ENCODE peak calls at places on chromosomes 13 and 19, in five cellular contexts. One of them, this sample, is unnamed. For H3K36me3 and H3K27me3, the result is how much of the 10 kb centered on the place peaks cover.

GRCh38 chr13:22198656-22199217 is 527.9 kb downstream of the FGF9 start:
- DNase-seq in HepG2: no peak
- DNase-seq in MG63: peak
- DNase-seq in A673: no peak
- DNase-seq in H1: no peak
- DNase-seq in this sample: no peak

GRCh38 chr19:11377756-11378155 is 3.3 kb downstream of the SWSAP1 start:
- DNase-seq in HepG2: no peak
- DNase-seq in MG63: no peak
- DNase-seq in A673: no peak
- DNase-seq in H1: no peak
- DNase-seq in this sample: no peak

GRCh38 chr13:33352023-33352422 is 66.5 kb upstream of the STARD13 start:
- DNase-seq in HepG2: peak
- DNase-seq in MG63: no peak
- DNase-seq in A673: peak
- DNase-seq in H1: no peak
- DNase-seq in this sample: peak

GRCh38 chr19:1001538-1002166 is 1.4 kb downstream of the GRIN3B start:
- DNase-seq in HepG2: no peak
- DNase-seq in MG63: no peak
- DNase-seq in A673: peak
- DNase-seq in H1: peak
- DNase-seq in this sample: peak

GRCh38 chr19:6887326-6887725 is at the start of gene ADGRE1:
- DNase-seq in HepG2: no peak
- DNase-seq in MG63: no peak
- DNase-seq in A673: no peak
- DNase-seq in H1: no peak
- DNase-seq in this sample: no peak

GRCh38 chr19:35179830-35180229 is 25.3 kb downstream of the FXYD5 start:
- DNase-seq in HepG2: no peak
- DNase-seq in MG63: no peak
- DNase-seq in A673: no peak
- DNase-seq in H1: no peak
- DNase-seq in this sample: no peak

GRCh38 chr13:44063467-44063866 is 183.8 kb downstream of the LACC1 start:
- DNase-seq in HepG2: no peak
- DNase-seq in MG63: no peak
- DNase-seq in A673: no peak
- DNase-seq in H1: no peak
- DNase-seq in this sample: no peak

GRCh38 chr19:17872251-17873001 is 681 bp downstream of the SLC5A5 start:
- DNase-seq in HepG2: no peak
- DNase-seq in MG63: no peak
- DNase-seq in A673: no peak
- DNase-seq in H1: peak
- DNase-seq in this sample: no peak

GRCh38 chr13:54768214-54768613 is 1739.6 kb downstream of the OLFM4 start:
- DNase-seq in HepG2: no peak
- DNase-seq in MG63: no peak
- DNase-seq in A673: no peak
- DNase-seq in H1: no peak
- DNase-seq in this sample: no peak

GRCh38 chr13:79988573-79988972 is 352.4 kb downstream of the SPRY2 start:
- DNase-seq in HepG2: no peak
- DNase-seq in MG63: peak
- DNase-seq in A673: no peak
- DNase-seq in H1: no peak
- DNase-seq in this sample: peak

GRCh38 chr19:5355076-5355475 is 14.5 kb upstream of the PTPRS start:
- DNase-seq in HepG2: no peak
- DNase-seq in MG63: no peak
- DNase-seq in A673: no peak
- DNase-seq in H1: no peak
- DNase-seq in this sample: no peak

GRCh38 chr19:574658-575526 is 2.5 kb downstream of the BSG start:
- DNase-seq in HepG2: peak
- DNase-seq in MG63: no peak
- DNase-seq in A673: no peak
- DNase-seq in H1: no peak
- DNase-seq in this sample: peak

GRCh38 chr13:22076658-22077057 is 405.8 kb downstream of the FGF9 start:
- DNase-seq in HepG2: no peak
- DNase-seq in MG63: no peak
- DNase-seq in A673: no peak
- DNase-seq in H1: no peak
- DNase-seq in this sample: peak

GRCh38 chr19:4065430-4066175 is 1.1 kb downstream of the ZBTB7A start:
- DNase-seq in HepG2: peak
- DNase-seq in MG63: peak
- DNase-seq in A673: peak
- DNase-seq in H1: peak
- DNase-seq in this sample: peak

GRCh38 chr13:93915269-93915809 is 564.1 kb downstream of the DCT start:
- DNase-seq in HepG2: no peak
- DNase-seq in MG63: no peak
- DNase-seq in A673: no peak
- DNase-seq in H1: no peak
- DNase-seq in this sample: no peak

GRCh38 chr13:99390601-99391000 is 83.4 kb upstream of the GPR183 start:
- DNase-seq in HepG2: no peak
- DNase-seq in MG63: no peak
- DNase-seq in A673: no peak
- DNase-seq in H1: no peak
- DNase-seq in this sample: no peak

GRCh38 chr19:49829721-49830120 is 11.6 kb downstream of the MED25 start:
- DNase-seq in HepG2: no peak
- DNase-seq in MG63: no peak
- DNase-seq in A673: no peak
- DNase-seq in H1: no peak
- DNase-seq in this sample: no peak

GRCh38 chr19:49832556-49832955 is 14.5 kb downstream of the MED25 start:
- DNase-seq in HepG2: no peak
- DNase-seq in MG63: no peak
- DNase-seq in A673: no peak
- DNase-seq in H1: no peak
- DNase-seq in this sample: no peak

GRCh38 chr19:49833594-49833993 is 15.5 kb downstream of the MED25 start:
- DNase-seq in HepG2: no peak
- DNase-seq in MG63: no peak
- DNase-seq in A673: no peak
- DNase-seq in H1: no peak
- DNase-seq in this sample: no peak

GRCh38 chr19:49830766-49831165 is 12.7 kb downstream of the MED25 start:
- DNase-seq in HepG2: no peak
- DNase-seq in MG63: no peak
- DNase-seq in A673: no peak
- DNase-seq in H1: no peak
- DNase-seq in this sample: no peak

GRCh38 chr19:49831592-49831991 is 13.5 kb downstream of the MED25 start:
- DNase-seq in HepG2: no peak
- DNase-seq in MG63: no peak
- DNase-seq in A673: no peak
- DNase-seq in H1: no peak
- DNase-seq in this sample: no peak
- H3K36me3 ChIP-seq in HepG2: half or more
- H3K36me3 ChIP-seq in MG63: half or more
- H3K36me3 ChIP-seq in A673: half or more
- H3K36me3 ChIP-seq in H1: under half
- H3K36me3 ChIP-seq in this sample: under half

DNA sequence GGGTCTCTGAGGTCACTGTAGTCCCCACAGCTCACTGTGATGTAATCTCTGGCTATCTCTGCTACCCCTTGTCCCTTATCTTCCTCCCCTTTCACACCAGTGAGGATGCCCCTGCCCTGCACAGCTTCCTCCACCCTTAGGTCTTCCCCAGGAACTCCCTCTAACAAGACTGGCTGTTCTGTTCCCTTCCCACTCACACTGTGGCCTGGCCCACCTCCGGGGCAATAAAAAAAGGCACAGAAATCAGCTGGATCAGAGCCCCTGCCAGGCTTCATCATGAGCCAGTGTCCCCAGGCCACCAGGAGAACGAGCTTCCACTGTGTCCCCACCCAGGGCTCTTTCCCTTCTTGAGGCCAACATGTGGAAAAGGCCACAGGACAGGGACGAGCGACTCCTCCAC is 4.6 kb downstream of the CEACAM3 start:
- DNase-seq in HepG2: no peak
- DNase-seq in MG63: no peak
- DNase-seq in A673: no peak
- DNase-seq in H1: no peak
- DNase-seq in this sample: no peak
- H3K27me3 ChIP-seq in HepG2: under half
- H3K27me3 ChIP-seq in MG63: under half
- H3K27me3 ChIP-seq in A673: under half
- H3K27me3 ChIP-seq in H1: under half
- H3K27me3 ChIP-seq in this sample: under half

GRCh38 chr19:7910321-7911161 is 4.1 kb upstream of the TGFBR3L start:
- DNase-seq in HepG2: no peak
- DNase-seq in MG63: no peak
- DNase-seq in A673: no peak
- DNase-seq in H1: no peak
- DNase-seq in this sample: no peak
- H3K36me3 ChIP-seq in HepG2: under half
- H3K36me3 ChIP-seq in MG63: half or more
- H3K36me3 ChIP-seq in A673: under half
- H3K36me3 ChIP-seq in H1: under half
- H3K36me3 ChIP-seq in this sample: under half

GRCh38 chr19:29533578-29534544 is 8.1 kb downstream of the VSTM2B start:
- DNase-seq in HepG2: no peak
- DNase-seq in MG63: no peak
- DNase-seq in A673: no peak
- DNase-seq in H1: peak
- DNase-seq in this sample: no peak
- H3K27me3 ChIP-seq in HepG2: under half
- H3K27me3 ChIP-seq in MG63: under half
- H3K27me3 ChIP-seq in A673: under half
- H3K27me3 ChIP-seq in H1: under half
- H3K27me3 ChIP-seq in this sample: under half

GRCh38 chr19:54795763-54796162 is 7.6 kb upstream of the KIR2DL4 start:
- DNase-seq in HepG2: no peak
- DNase-seq in MG63: no peak
- DNase-seq in A673: no peak
- DNase-seq in H1: no peak
- DNase-seq in this sample: no peak
- H3K36me3 ChIP-seq in HepG2: under half
- H3K36me3 ChIP-seq in MG63: under half
- H3K36me3 ChIP-seq in A673: under half
- H3K36me3 ChIP-seq in H1: under half
- H3K36me3 ChIP-seq in this sample: under half

DNA sequence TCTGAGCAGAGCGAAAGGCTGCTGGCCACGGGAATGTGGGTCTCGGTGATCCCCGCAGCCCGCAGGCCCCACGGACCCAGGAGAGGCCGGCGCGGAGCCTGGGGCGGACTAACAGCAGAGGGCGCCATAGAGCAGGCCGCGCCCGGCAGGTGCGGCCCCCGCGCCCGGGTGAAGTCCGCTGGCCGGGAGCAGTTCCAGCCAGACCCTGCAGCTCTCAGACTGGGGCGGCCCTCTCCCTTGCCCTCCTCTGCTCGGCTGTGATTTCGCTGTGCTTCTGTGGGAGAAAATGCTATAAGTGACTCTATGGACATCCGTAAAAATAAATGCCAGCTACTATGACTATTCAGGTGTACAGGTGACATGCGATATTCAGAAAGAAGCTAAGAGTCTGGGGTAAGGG is 37.7 kb downstream of the GSX1 start:
- DNase-seq in HepG2: no peak
- DNase-seq in MG63: peak
- DNase-seq in A673: peak
- DNase-seq in H1: peak
- DNase-seq in this sample: peak
- H3K27me3 ChIP-seq in HepG2: under half
- H3K27me3 ChIP-seq in MG63: under half
- H3K27me3 ChIP-seq in A673: half or more
- H3K27me3 ChIP-seq in H1: half or more
- H3K27me3 ChIP-seq in this sample: under half